ENCODE peak calls at places on chromosomes 4 and X, in nine cellular contexts. E is ascending aorta; W is CD8-positive, alpha-beta T cell; P is fibroblast of lung; R is OCI-LY7; B is K562; O is RWPE2; Q is heart right ventricle; Z is lung. F is an unnamed sample.

GRCh38 chr4:7377223-7377865 is 57.4 kb downstream of the PSAPL1 start:
- DNase-seq in P (no peak), Q (no peak), B (no peak), W (no peak), E (no peak), R (no peak), Z (no peak), O (no peak), F (no peak)

GRCh38 chr4:175810360-175810759 is 1.7 kb downstream of the GPM6A start:
- DNase-seq in W (no peak), P (no peak), B (no peak), E (no peak), R (no peak), Q (no peak), Z (no peak), O (no peak), F (no peak)

GRCh38 chrX:48683411-48683982 is at the start of gene WAS:
- DNase-seq in Z (no peak), Q (no peak), O (no peak), E (no peak), R (peak), P (no peak), W (peak), B (no peak), F (no peak)

GRCh38 chr4:52836653-52837052 is 25.5 kb upstream of the RASL11B start:
- DNase-seq in Q (no peak), O (no peak), R (no peak), P (no peak), E (no peak), Z (no peak), W (no peak), B (no peak), F (no peak)

GRCh38 chr4:81166431-81166830 is 48.6 kb downstream of the PRKG2 start:
- DNase-seq in O (no peak), Q (no peak), B (no peak), R (no peak), E (no peak), Z (no peak), P (peak), W (no peak), F (no peak)

GRCh38 chr4:78370625-78371372 is 180.8 kb upstream of the ANXA3 start:
- DNase-seq in E (no peak), Q (no peak), W (no peak), P (no peak), O (no peak), Z (no peak), R (no peak), B (no peak), F (no peak)

GRCh38 chr4:101418055-101418454 is 70.7 kb upstream of the PPP3CA start:
- DNase-seq in B (no peak), R (no peak), Q (no peak), Z (no peak), E (no peak), P (no peak), O (no peak), W (peak), F (no peak)

GRCh38 chrX:40877869-40878268 is 142.5 kb upstream of the MED14 start:
- DNase-seq in Q (no peak), W (no peak), E (no peak), R (peak), B (no peak), P (peak), Z (no peak), O (no peak), F (no peak)

GRCh38 chr4:55445921-55446577 is 50.3 kb downstream of the TMEM165 start:
- DNase-seq in R (no peak), E (no peak), O (no peak), B (no peak), P (peak), Q (no peak), Z (no peak), W (no peak), F (no peak)

GRCh38 chr4:86220137-86220536 is 139.7 kb downstream of the MAPK10 start:
- DNase-seq in R (no peak), B (no peak), W (no peak), Q (no peak), Z (no peak), O (no peak), P (peak), E (no peak), F (no peak)

GRCh38 chr4:163111588-163111987 is 55.1 kb downstream of the NAF1 start:
- DNase-seq in B (no peak), Q (no peak), O (no peak), Z (no peak), R (no peak), W (no peak), P (peak), E (no peak), F (no peak)

GRCh38 chrX:10622197-10622596 is 1.8 kb upstream of the MID1 start:
- DNase-seq in O (no peak), R (no peak), W (no peak), B (no peak), P (no peak), Z (no peak), Q (no peak), E (no peak), F (no peak)

DNA sequence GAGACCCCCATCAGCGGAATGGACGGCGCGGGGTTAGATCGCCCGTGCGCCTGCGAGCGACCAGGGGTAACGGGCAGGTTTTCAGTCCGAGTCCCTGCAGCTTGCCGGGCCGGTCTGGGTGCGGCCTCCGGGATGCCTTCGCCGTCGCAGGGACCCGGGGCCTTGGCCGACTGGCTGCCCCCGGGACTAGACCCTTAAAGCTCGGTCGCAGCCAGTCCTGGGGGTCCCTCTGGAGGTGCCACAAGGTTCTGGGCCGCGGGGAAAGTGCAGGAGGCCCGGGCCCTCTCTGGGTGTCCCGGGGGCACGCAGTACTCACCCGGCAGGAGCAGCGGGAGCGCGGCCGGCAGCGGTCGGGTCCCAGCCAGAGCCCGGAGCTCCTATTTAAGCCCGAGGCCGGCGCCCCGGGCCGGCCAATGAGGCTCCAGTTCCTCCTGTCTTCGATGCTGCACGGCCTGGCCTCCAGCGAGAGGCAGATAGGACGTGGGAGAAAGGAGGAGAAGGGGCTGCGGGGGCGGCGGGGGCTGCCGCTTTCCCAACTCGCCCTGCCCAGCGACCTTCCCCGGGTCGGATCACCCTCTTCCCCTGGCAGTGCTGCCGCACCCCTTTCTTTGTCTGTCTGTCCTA is at the start of gene SPON2:
- DNase-seq in B (no peak), E (no peak), W (no peak), R (no peak), Q (no peak), Z (no peak), P (peak), O (peak), F (peak)
- H3K27ac ChIP-seq in B (no peak), E (no peak), W (no peak), R (no peak), Q (peak), Z (peak), P (peak), O (no peak), F (no peak)

DNA sequence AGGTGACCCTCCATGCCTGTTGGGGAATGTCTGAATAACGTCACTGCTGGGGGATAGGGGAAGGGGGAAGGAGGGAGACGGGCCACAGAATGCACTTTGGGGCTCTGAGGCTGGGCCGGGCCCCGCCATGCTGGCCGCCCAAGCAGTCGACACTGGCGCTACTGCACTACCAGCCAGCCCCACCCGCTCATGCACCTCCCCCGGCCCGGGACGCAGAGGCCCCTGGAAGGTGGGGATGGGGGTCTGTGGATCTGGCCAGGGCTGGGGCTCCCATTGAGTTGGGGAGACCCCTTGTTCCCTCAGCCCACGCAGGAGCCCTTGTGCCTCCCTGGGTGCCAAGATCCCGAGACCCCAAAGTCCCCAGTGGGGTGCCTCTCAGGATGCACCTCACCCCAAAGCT is 17.8 kb downstream of the FLNA start:
- DNase-seq in R (no peak), O (no peak), W (no peak), B (no peak), E (no peak), P (no peak), Z (no peak), Q (no peak), F (no peak)
- H3K27ac ChIP-seq in R (no peak), O (no peak), W (no peak), B (no peak), E (peak), P (no peak), Z (no peak), Q (no peak), F (no peak)

GRCh38 chr4:40357738-40358137 is 22.6 kb downstream of the CHRNA9 start:
- DNase-seq in B (no peak), Q (no peak), R (no peak), O (no peak), Z (no peak), P (no peak), W (no peak), E (no peak), F (no peak)
- H3K27ac ChIP-seq in B (no peak), Q (no peak), R (no peak), O (no peak), Z (no peak), P (no peak), W (no peak), E (no peak), F (no peak)

GRCh38 chrX:133544778-133545177 is 129.5 kb upstream of the GPC4 start:
- DNase-seq in E (no peak), R (no peak), P (no peak), W (no peak), B (no peak), Q (no peak), O (no peak), Z (no peak), F (no peak)
- H3K27ac ChIP-seq in E (no peak), R (no peak), P (no peak), W (no peak), B (no peak), Q (no peak), O (peak), Z (no peak), F (no peak)